ENCODE peak calls at places on chromosomes 2 and 18, in ten cellular contexts. One of them, this sample, is unnamed.

GRCh38 chr2:72891091-72891818 is 4.0 kb downstream of the SPR start:
- DNase-seq in upper lobe of right lung: no peak
- DNase-seq in CD4-positive, alpha-beta memory T cell: no peak
- DNase-seq in mucosa of descending colon: no peak
- DNase-seq in left lung: no peak
- DNase-seq in Karpas-422: no peak
- DNase-seq in transverse colon: no peak
- DNase-seq in A549: no peak
- DNase-seq in CD4-positive, CD25-positive, alpha-beta regulatory T cell: no peak
- DNase-seq in uterus: no peak
- DNase-seq in this sample: no peak

GRCh38 chr2:9748586-9748985 is 94.7 kb upstream of the TAF1B start:
- DNase-seq in upper lobe of right lung: no peak
- DNase-seq in transverse colon: peak; percentile 54
- DNase-seq in A549: peak; percentile 30
- DNase-seq in mucosa of descending colon: no peak
- DNase-seq in uterus: no peak
- DNase-seq in CD4-positive, CD25-positive, alpha-beta regulatory T cell: no peak
- DNase-seq in CD4-positive, alpha-beta memory T cell: no peak
- DNase-seq in Karpas-422: no peak
- DNase-seq in left lung: no peak
- DNase-seq in this sample: no peak

GRCh38 chr18:9091066-9091476 is 11.4 kb upstream of the NDUFV2 start:
- DNase-seq in CD4-positive, alpha-beta memory T cell: peak; percentile 75
- DNase-seq in uterus: no peak
- DNase-seq in Karpas-422: no peak
- DNase-seq in CD4-positive, CD25-positive, alpha-beta regulatory T cell: peak; percentile 76
- DNase-seq in transverse colon: no peak
- DNase-seq in upper lobe of right lung: no peak
- DNase-seq in mucosa of descending colon: no peak
- DNase-seq in left lung: no peak
- DNase-seq in A549: no peak
- DNase-seq in this sample: no peak

GRCh38 chr2:172457606-172458005 is 30.2 kb downstream of the ITGA6 start:
- DNase-seq in Karpas-422: no peak
- DNase-seq in mucosa of descending colon: no peak
- DNase-seq in CD4-positive, CD25-positive, alpha-beta regulatory T cell: no peak
- DNase-seq in uterus: no peak
- DNase-seq in A549: no peak
- DNase-seq in left lung: no peak
- DNase-seq in transverse colon: no peak
- DNase-seq in CD4-positive, alpha-beta memory T cell: no peak
- DNase-seq in upper lobe of right lung: no peak
- DNase-seq in this sample: no peak

GRCh38 chr2:191304939-191305875 is 60.0 kb downstream of the MYO1B start:
- DNase-seq in Karpas-422: no peak
- DNase-seq in transverse colon: peak; percentile 17
- DNase-seq in left lung: no peak
- DNase-seq in A549: no peak
- DNase-seq in mucosa of descending colon: peak; percentile 42
- DNase-seq in CD4-positive, alpha-beta memory T cell: no peak
- DNase-seq in CD4-positive, CD25-positive, alpha-beta regulatory T cell: no peak
- DNase-seq in upper lobe of right lung: no peak
- DNase-seq in uterus: peak; percentile 82
- DNase-seq in this sample: peak; percentile 76

GRCh38 chr2:227038550-227039189 is 125.3 kb downstream of the COL4A4 start:
- DNase-seq in Karpas-422: no peak
- DNase-seq in upper lobe of right lung: no peak
- DNase-seq in CD4-positive, CD25-positive, alpha-beta regulatory T cell: no peak
- DNase-seq in A549: no peak
- DNase-seq in left lung: no peak
- DNase-seq in uterus: no peak
- DNase-seq in mucosa of descending colon: no peak
- DNase-seq in CD4-positive, alpha-beta memory T cell: no peak
- DNase-seq in transverse colon: no peak
- DNase-seq in this sample: no peak

GRCh38 chr2:11695576-11695975 is 25.6 kb upstream of the NTSR2 start:
- DNase-seq in CD4-positive, CD25-positive, alpha-beta regulatory T cell: no peak
- DNase-seq in left lung: no peak
- DNase-seq in mucosa of descending colon: no peak
- DNase-seq in uterus: no peak
- DNase-seq in CD4-positive, alpha-beta memory T cell: no peak
- DNase-seq in upper lobe of right lung: no peak
- DNase-seq in A549: no peak
- DNase-seq in Karpas-422: no peak
- DNase-seq in transverse colon: no peak
- DNase-seq in this sample: no peak

GRCh38 chr18:49678440-49678839 is 116.6 kb downstream of the LIPG start:
- DNase-seq in Karpas-422: no peak
- DNase-seq in uterus: no peak
- DNase-seq in A549: no peak
- DNase-seq in mucosa of descending colon: no peak
- DNase-seq in left lung: no peak
- DNase-seq in CD4-positive, CD25-positive, alpha-beta regulatory T cell: no peak
- DNase-seq in transverse colon: no peak
- DNase-seq in upper lobe of right lung: no peak
- DNase-seq in CD4-positive, alpha-beta memory T cell: no peak
- DNase-seq in this sample: no peak

GRCh38 chr2:234995332-234996007 is 43.7 kb downstream of the SH3BP4 start:
- DNase-seq in upper lobe of right lung: no peak
- DNase-seq in Karpas-422: no peak
- DNase-seq in left lung: no peak
- DNase-seq in mucosa of descending colon: peak; percentile 61
- DNase-seq in CD4-positive, CD25-positive, alpha-beta regulatory T cell: no peak
- DNase-seq in uterus: no peak
- DNase-seq in CD4-positive, alpha-beta memory T cell: no peak
- DNase-seq in transverse colon: peak; percentile 41
- DNase-seq in A549: no peak
- DNase-seq in this sample: no peak

GRCh38 chr18:38174594-38174993 is 609.0 kb upstream of the CELF4 start:
- DNase-seq in transverse colon: no peak
- DNase-seq in left lung: no peak
- DNase-seq in mucosa of descending colon: no peak
- DNase-seq in uterus: no peak
- DNase-seq in CD4-positive, CD25-positive, alpha-beta regulatory T cell: no peak
- DNase-seq in Karpas-422: no peak
- DNase-seq in A549: no peak
- DNase-seq in CD4-positive, alpha-beta memory T cell: no peak
- DNase-seq in upper lobe of right lung: no peak
- DNase-seq in this sample: no peak

GRCh38 chr2:218992703-218993344 is 398 bp downstream of the CRYBA2 start:
- DNase-seq in upper lobe of right lung: peak; percentile 66
- DNase-seq in transverse colon: peak; percentile 11
- DNase-seq in left lung: peak; percentile 72
- DNase-seq in mucosa of descending colon: no peak
- DNase-seq in A549: no peak
- DNase-seq in CD4-positive, CD25-positive, alpha-beta regulatory T cell: no peak
- DNase-seq in uterus: no peak
- DNase-seq in CD4-positive, alpha-beta memory T cell: no peak
- DNase-seq in Karpas-422: no peak
- DNase-seq in this sample: no peak

GRCh38 chr2:162839419-162839818 is 852 bp upstream of the KCNH7 start:
- DNase-seq in left lung: peak; percentile 54
- DNase-seq in upper lobe of right lung: peak; percentile 50
- DNase-seq in uterus: no peak
- DNase-seq in mucosa of descending colon: no peak
- DNase-seq in transverse colon: no peak
- DNase-seq in CD4-positive, CD25-positive, alpha-beta regulatory T cell: no peak
- DNase-seq in CD4-positive, alpha-beta memory T cell: no peak
- DNase-seq in Karpas-422: no peak
- DNase-seq in A549: no peak
- DNase-seq in this sample: no peak

GRCh38 chr2:162840598-162841246 is 2.2 kb upstream of the KCNH7 start:
- DNase-seq in CD4-positive, alpha-beta memory T cell: peak; percentile 6
- DNase-seq in left lung: no peak
- DNase-seq in uterus: no peak
- DNase-seq in mucosa of descending colon: peak; percentile 32
- DNase-seq in A549: peak; percentile 4
- DNase-seq in CD4-positive, CD25-positive, alpha-beta regulatory T cell: no peak
- DNase-seq in Karpas-422: peak; percentile 69
- DNase-seq in transverse colon: peak; percentile 14
- DNase-seq in upper lobe of right lung: no peak
- DNase-seq in this sample: peak; percentile 54

GRCh38 chr2:162833345-162833744 is 5.2 kb downstream of the KCNH7 start:
- DNase-seq in upper lobe of right lung: no peak
- DNase-seq in CD4-positive, CD25-positive, alpha-beta regulatory T cell: no peak
- DNase-seq in A549: no peak
- DNase-seq in transverse colon: no peak
- DNase-seq in uterus: no peak
- DNase-seq in mucosa of descending colon: no peak
- DNase-seq in left lung: no peak
- DNase-seq in Karpas-422: no peak
- DNase-seq in CD4-positive, alpha-beta memory T cell: no peak
- DNase-seq in this sample: no peak

DNA sequence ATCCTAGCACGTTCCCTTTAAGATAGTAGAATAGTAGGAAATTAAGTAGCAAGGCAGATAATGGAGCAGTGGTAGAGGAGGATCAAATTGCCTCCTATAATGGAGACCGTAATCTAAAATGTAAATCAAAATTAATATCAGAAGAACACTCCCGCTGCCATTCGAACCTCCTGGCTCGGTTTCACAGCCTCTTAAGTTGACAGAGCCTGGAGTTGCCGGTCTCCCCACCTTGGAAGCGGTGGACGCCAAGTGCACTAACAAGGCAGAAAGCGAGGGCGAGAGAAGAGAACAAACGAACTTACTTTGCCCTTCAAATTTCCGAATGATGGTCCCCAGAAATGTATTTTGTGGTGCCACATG is 446 bp downstream of the KCNH7 start:
- DNase-seq in mucosa of descending colon: no peak
- DNase-seq in Karpas-422: no peak
- DNase-seq in uterus: no peak
- DNase-seq in CD4-positive, CD25-positive, alpha-beta regulatory T cell: no peak
- DNase-seq in A549: no peak
- DNase-seq in transverse colon: no peak
- DNase-seq in upper lobe of right lung: no peak
- DNase-seq in CD4-positive, alpha-beta memory T cell: no peak
- DNase-seq in left lung: no peak
- DNase-seq in this sample: no peak
- H3K4me3 ChIP-seq in mucosa of descending colon: no peak overlapping the region
- H3K4me3 ChIP-seq in Karpas-422: no peak overlapping the region
- H3K4me3 ChIP-seq in uterus: no peak overlapping the region
- H3K4me3 ChIP-seq in CD4-positive, CD25-positive, alpha-beta regulatory T cell: no peak overlapping the region
- H3K4me3 ChIP-seq in A549: peak overlapping the region; percentile 26
- H3K4me3 ChIP-seq in transverse colon: no peak overlapping the region
- H3K4me3 ChIP-seq in upper lobe of right lung: no peak overlapping the region
- H3K4me3 ChIP-seq in CD4-positive, alpha-beta memory T cell: no peak overlapping the region
- H3K4me3 ChIP-seq in left lung: no peak overlapping the region
- H3K4me3 ChIP-seq in this sample: no peak overlapping the region

GRCh38 chr18:78638889-78639596 is 340.6 kb upstream of the SALL3 start:
- DNase-seq in Karpas-422: no peak
- DNase-seq in upper lobe of right lung: no peak
- DNase-seq in CD4-positive, CD25-positive, alpha-beta regulatory T cell: no peak
- DNase-seq in uterus: no peak
- DNase-seq in transverse colon: no peak
- DNase-seq in mucosa of descending colon: no peak
- DNase-seq in CD4-positive, alpha-beta memory T cell: no peak
- DNase-seq in A549: no peak
- DNase-seq in left lung: no peak
- DNase-seq in this sample: no peak
- H3K9me3 ChIP-seq in Karpas-422: peaks cover 18% of the 10 kb centered on the region
- H3K9me3 ChIP-seq in upper lobe of right lung: no peaks in the 10 kb centered on the region
- H3K9me3 ChIP-seq in CD4-positive, CD25-positive, alpha-beta regulatory T cell: no peaks in the 10 kb centered on the region
- H3K9me3 ChIP-seq in uterus: no peaks in the 10 kb centered on the region
- H3K9me3 ChIP-seq in transverse colon: no peaks in the 10 kb centered on the region
- H3K9me3 ChIP-seq in mucosa of descending colon: peaks cover 6% of the 10 kb centered on the region
- H3K9me3 ChIP-seq in CD4-positive, alpha-beta memory T cell: no peaks in the 10 kb centered on the region
- H3K9me3 ChIP-seq in A549: no peaks in the 10 kb centered on the region
- H3K9me3 ChIP-seq in left lung: no peaks in the 10 kb centered on the region
- H3K9me3 ChIP-seq in this sample: no peaks in the 10 kb centered on the region

GRCh38 chr2:3628800-3629199 is 29.2 kb upstream of the ALLC start:
- DNase-seq in Karpas-422: peak; percentile 50
- DNase-seq in uterus: no peak
- DNase-seq in left lung: peak; percentile 67
- DNase-seq in A549: no peak
- DNase-seq in mucosa of descending colon: no peak
- DNase-seq in upper lobe of right lung: peak; percentile 56
- DNase-seq in CD4-positive, alpha-beta memory T cell: no peak
- DNase-seq in CD4-positive, CD25-positive, alpha-beta regulatory T cell: no peak
- DNase-seq in transverse colon: no peak
- DNase-seq in this sample: no peak

GRCh38 chr2:3631851-3632659 is 25.9 kb upstream of the ALLC start:
- DNase-seq in left lung: peak; percentile 38
- DNase-seq in CD4-positive, CD25-positive, alpha-beta regulatory T cell: no peak
- DNase-seq in A549: no peak
- DNase-seq in transverse colon: no peak
- DNase-seq in upper lobe of right lung: peak; percentile 31
- DNase-seq in uterus: no peak
- DNase-seq in mucosa of descending colon: no peak
- DNase-seq in CD4-positive, alpha-beta memory T cell: no peak
- DNase-seq in Karpas-422: no peak
- DNase-seq in this sample: no peak

GRCh38 chr2:3630631-3631030 is 27.4 kb upstream of the ALLC start:
- DNase-seq in uterus: no peak
- DNase-seq in upper lobe of right lung: peak; percentile 18
- DNase-seq in left lung: no peak
- DNase-seq in CD4-positive, CD25-positive, alpha-beta regulatory T cell: no peak
- DNase-seq in CD4-positive, alpha-beta memory T cell: no peak
- DNase-seq in A549: no peak
- DNase-seq in Karpas-422: no peak
- DNase-seq in mucosa of descending colon: no peak
- DNase-seq in transverse colon: no peak
- DNase-seq in this sample: peak; percentile 1

GRCh38 chr2:3633089-3633981 is 24.7 kb upstream of the ALLC start:
- DNase-seq in uterus: no peak
- DNase-seq in Karpas-422: no peak
- DNase-seq in A549: no peak
- DNase-seq in upper lobe of right lung: peak; percentile 56
- DNase-seq in mucosa of descending colon: peak; percentile 7
- DNase-seq in CD4-positive, alpha-beta memory T cell: no peak
- DNase-seq in CD4-positive, CD25-positive, alpha-beta regulatory T cell: no peak
- DNase-seq in left lung: peak; percentile 56
- DNase-seq in transverse colon: peak; percentile 5
- DNase-seq in this sample: peak; percentile 5

GRCh38 chr2:3631161-3631850 is 26.7 kb upstream of the ALLC start:
- DNase-seq in uterus: no peak
- DNase-seq in left lung: peak; percentile 64
- DNase-seq in transverse colon: no peak
- DNase-seq in mucosa of descending colon: no peak
- DNase-seq in CD4-positive, CD25-positive, alpha-beta regulatory T cell: no peak
- DNase-seq in upper lobe of right lung: peak; percentile 53
- DNase-seq in Karpas-422: no peak
- DNase-seq in CD4-positive, alpha-beta memory T cell: no peak
- DNase-seq in A549: no peak
- DNase-seq in this sample: peak; percentile 2
- H3K4me3 ChIP-seq in uterus: no peak overlapping the region
- H3K4me3 ChIP-seq in left lung: no peak overlapping the region
- H3K4me3 ChIP-seq in transverse colon: no peak overlapping the region
- H3K4me3 ChIP-seq in mucosa of descending colon: no peak overlapping the region
- H3K4me3 ChIP-seq in CD4-positive, CD25-positive, alpha-beta regulatory T cell: no peak overlapping the region
- H3K4me3 ChIP-seq in upper lobe of right lung: no peak overlapping the region
- H3K4me3 ChIP-seq in Karpas-422: no peak overlapping the region
- H3K4me3 ChIP-seq in CD4-positive, alpha-beta memory T cell: no peak overlapping the region
- H3K4me3 ChIP-seq in A549: no peak overlapping the region
- H3K4me3 ChIP-seq in this sample: no peak overlapping the region

DNA sequence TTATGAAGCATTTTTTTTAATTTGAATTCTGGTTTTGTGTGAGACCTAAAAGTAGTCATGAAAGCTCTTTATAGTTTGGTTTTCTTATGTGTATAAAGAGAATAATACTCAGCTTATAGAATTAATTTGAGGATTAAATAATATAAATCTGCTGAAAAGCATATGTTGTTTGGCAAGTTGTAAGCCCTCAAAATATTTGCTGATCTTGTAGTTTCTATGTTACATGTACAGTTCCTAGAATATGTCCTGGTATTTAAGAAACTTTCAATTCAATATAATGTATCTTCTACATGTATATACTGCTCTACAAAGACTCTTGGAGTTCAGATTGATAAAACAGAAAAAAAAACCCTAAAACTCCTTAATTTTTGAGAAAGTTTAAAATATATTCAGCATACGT is 605.5 kb upstream of the FAM98A start:
- DNase-seq in CD4-positive, alpha-beta memory T cell: no peak
- DNase-seq in transverse colon: no peak
- DNase-seq in upper lobe of right lung: no peak
- DNase-seq in Karpas-422: no peak
- DNase-seq in CD4-positive, CD25-positive, alpha-beta regulatory T cell: no peak
- DNase-seq in A549: no peak
- DNase-seq in uterus: no peak
- DNase-seq in mucosa of descending colon: no peak
- DNase-seq in left lung: no peak
- DNase-seq in this sample: no peak
- H3K9me3 ChIP-seq in CD4-positive, alpha-beta memory T cell: no peaks in the 10 kb centered on the region
- H3K9me3 ChIP-seq in transverse colon: peaks cover 3% of the 10 kb centered on the region
- H3K9me3 ChIP-seq in upper lobe of right lung: no peaks in the 10 kb centered on the region
- H3K9me3 ChIP-seq in Karpas-422: no peaks in the 10 kb centered on the region
- H3K9me3 ChIP-seq in CD4-positive, CD25-positive, alpha-beta regulatory T cell: peaks cover 8% of the 10 kb centered on the region
- H3K9me3 ChIP-seq in A549: peaks cover 3% of the 10 kb centered on the region
- H3K9me3 ChIP-seq in uterus: peaks cover 2% of the 10 kb centered on the region
- H3K9me3 ChIP-seq in mucosa of descending colon: peaks cover 4% of the 10 kb centered on the region
- H3K9me3 ChIP-seq in left lung: no peaks in the 10 kb centered on the region
- H3K9me3 ChIP-seq in this sample: peaks cover 29% of the 10 kb centered on the region